ENCODE peak calls at places on chromosomes 3 and 15, in six cellular contexts. One of them, this sample, is unnamed.

GRCh38 chr3:186254676-186255665 is 107.1 kb downstream of the DGKG start:
- DNase-seq in GM12892: peak; percentile 38
- DNase-seq in stomach: no peak
- DNase-seq in K562: no peak
- DNase-seq in HCT116: no peak
- DNase-seq in heart left ventricle: no peak
- DNase-seq in this sample: no peak

GRCh38 chr3:56725175-56725574 is 42.1 kb upstream of the TASOR start:
- DNase-seq in GM12892: peak; percentile 37
- DNase-seq in stomach: no peak
- DNase-seq in K562: no peak
- DNase-seq in HCT116: no peak
- DNase-seq in heart left ventricle: no peak
- DNase-seq in this sample: no peak

GRCh38 chr3:112531358-112531781 is 30.4 kb downstream of the ATG3 start:
- DNase-seq in GM12892: no peak
- DNase-seq in stomach: no peak
- DNase-seq in K562: peak; percentile 17
- DNase-seq in HCT116: peak; percentile 6
- DNase-seq in heart left ventricle: no peak
- DNase-seq in this sample: peak; percentile 43

GRCh38 chr15:94576889-94577533 is 345.6 kb downstream of the MCTP2 start:
- DNase-seq in GM12892: no peak
- DNase-seq in stomach: peak; percentile 31
- DNase-seq in K562: peak; percentile 52
- DNase-seq in HCT116: peak; percentile 26
- DNase-seq in heart left ventricle: no peak
- DNase-seq in this sample: peak; percentile 59

GRCh38 chr3:155782390-155782953 is 23.6 kb downstream of the C3orf33 start:
- DNase-seq in GM12892: no peak
- DNase-seq in stomach: no peak
- DNase-seq in K562: no peak
- DNase-seq in HCT116: no peak
- DNase-seq in heart left ventricle: no peak
- DNase-seq in this sample: no peak

GRCh38 chr3:81289676-81290075 is 471.8 kb downstream of the GBE1 start:
- DNase-seq in GM12892: no peak
- DNase-seq in stomach: no peak
- DNase-seq in K562: no peak
- DNase-seq in HCT116: no peak
- DNase-seq in heart left ventricle: no peak
- DNase-seq in this sample: no peak

GRCh38 chr3:142224482-142225072 is 808 bp downstream of the GK5 start:
- DNase-seq in GM12892: no peak
- DNase-seq in stomach: no peak
- DNase-seq in K562: no peak
- DNase-seq in HCT116: peak; percentile 0
- DNase-seq in heart left ventricle: no peak
- DNase-seq in this sample: peak; percentile 33

GRCh38 chr3:23743141-23743784 is 62.5 kb upstream of the UBE2E1 start:
- DNase-seq in GM12892: no peak
- DNase-seq in stomach: no peak
- DNase-seq in K562: no peak
- DNase-seq in HCT116: no peak
- DNase-seq in heart left ventricle: no peak
- DNase-seq in this sample: no peak

GRCh38 chr3:58524326-58524888 is 12.6 kb downstream of the ACOX2 start:
- DNase-seq in GM12892: no peak
- DNase-seq in stomach: no peak
- DNase-seq in K562: no peak
- DNase-seq in HCT116: no peak
- DNase-seq in heart left ventricle: no peak
- DNase-seq in this sample: no peak

GRCh38 chr15:73928241-73928579 is 1.9 kb downstream of the LOXL1 start:
- DNase-seq in GM12892: no peak
- DNase-seq in stomach: no peak
- DNase-seq in K562: no peak
- DNase-seq in HCT116: no peak
- DNase-seq in heart left ventricle: no peak
- DNase-seq in this sample: no peak

DNA sequence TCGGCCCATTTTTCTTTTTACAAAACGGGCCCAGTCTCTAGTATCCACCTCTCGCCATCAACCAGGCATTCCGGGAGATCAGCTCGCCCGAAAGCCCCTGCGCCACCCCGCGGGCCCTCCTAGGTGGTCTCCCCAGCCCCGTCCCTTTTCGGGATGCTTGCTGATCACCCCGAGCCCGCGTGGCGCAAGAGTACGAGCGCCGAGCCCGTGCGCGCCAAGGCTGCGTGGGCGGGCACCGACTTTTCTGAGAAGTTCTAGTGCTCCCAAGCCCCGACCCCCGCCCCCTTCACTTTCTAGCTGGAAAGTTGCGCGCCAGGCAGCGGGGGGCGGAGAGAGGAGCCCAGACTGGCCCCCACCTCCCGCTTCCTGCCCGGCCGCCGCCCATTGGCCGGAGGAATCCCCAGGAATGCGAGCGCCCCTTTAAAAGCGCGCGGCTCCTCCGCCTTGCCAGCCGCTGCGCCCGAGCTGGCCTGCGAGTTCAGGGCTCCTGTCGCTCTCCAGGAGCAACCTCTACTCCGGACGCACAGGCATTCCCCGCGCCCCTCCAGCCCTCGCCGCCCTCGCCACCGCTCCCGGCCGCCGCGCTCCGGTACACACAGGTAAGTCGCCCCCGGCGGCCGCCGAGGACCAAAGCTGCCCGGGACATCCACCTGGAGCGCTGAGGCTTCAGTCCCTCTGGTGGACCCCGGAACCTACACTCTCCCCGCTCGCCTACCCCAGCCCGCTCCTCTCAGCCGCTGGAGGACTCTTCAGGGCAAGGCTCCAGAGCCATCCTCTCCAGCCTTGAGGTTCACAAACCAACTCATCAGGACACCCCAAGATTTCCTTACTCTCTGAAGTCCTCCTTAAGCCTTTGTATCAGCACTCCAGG is at the start of gene THBS1:
- DNase-seq in GM12892: peak; percentile 6
- DNase-seq in stomach: peak; percentile 70
- DNase-seq in K562: peak; percentile 59
- DNase-seq in HCT116: no peak
- DNase-seq in heart left ventricle: peak; percentile 89
- DNase-seq in this sample: peak; percentile 38
- TF ChIP-seq POLR2A in GM12892: no peak
- TF ChIP-seq POLR2A in stomach: peak; percentile 26
- TF ChIP-seq POLR2A in K562: no peak
- TF ChIP-seq POLR2A in HCT116: no peak
- TF ChIP-seq POLR2A in heart left ventricle: no peak
- TF ChIP-seq POLR2A in this sample: no peak

GRCh38 chr15:65087411-65087810 is 10.9 kb downstream of the KBTBD13 start:
- DNase-seq in GM12892: no peak
- DNase-seq in stomach: no peak
- DNase-seq in K562: no peak
- DNase-seq in HCT116: no peak
- DNase-seq in heart left ventricle: no peak
- DNase-seq in this sample: no peak
- TF ChIP-seq POLR2A in GM12892: no peak
- TF ChIP-seq POLR2A in stomach: no peak
- TF ChIP-seq POLR2A in K562: no peak
- TF ChIP-seq POLR2A in HCT116: no peak
- TF ChIP-seq POLR2A in heart left ventricle: no peak
- TF ChIP-seq POLR2A in this sample: no peak

GRCh38 chr3:48662753-48663488 is at the start of gene CELSR3:
- DNase-seq in GM12892: peak; percentile 59
- DNase-seq in stomach: peak; percentile 50
- DNase-seq in K562: peak; percentile 39
- DNase-seq in HCT116: peak; percentile 75
- DNase-seq in heart left ventricle: no peak
- DNase-seq in this sample: peak; percentile 91
- TF ChIP-seq POLR2A in GM12892: peak; percentile 40
- TF ChIP-seq POLR2A in stomach: no peak
- TF ChIP-seq POLR2A in K562: peak; percentile 32
- TF ChIP-seq POLR2A in HCT116: no peak
- TF ChIP-seq POLR2A in heart left ventricle: no peak
- TF ChIP-seq POLR2A in this sample: no peak

DNA sequence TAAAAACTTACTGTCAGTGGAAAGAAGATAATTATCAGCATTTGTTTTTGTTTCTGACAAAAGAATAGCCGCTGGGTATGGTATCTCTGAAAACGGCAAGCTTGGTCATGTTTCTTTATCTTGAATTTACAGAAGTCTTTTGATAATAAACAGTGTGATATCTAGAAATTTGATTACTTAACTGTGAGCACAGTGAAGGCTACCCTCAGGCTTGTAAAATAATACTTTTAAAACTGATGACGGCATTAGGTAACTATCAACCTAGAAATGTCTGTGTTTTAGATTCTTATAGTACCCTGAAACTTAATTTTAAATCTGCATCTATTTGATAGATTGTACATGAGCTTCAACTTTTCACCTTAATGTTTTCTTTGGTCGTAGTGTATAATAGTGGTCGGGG is 43.4 kb downstream of the NSUN3 start:
- DNase-seq in GM12892: no peak
- DNase-seq in stomach: no peak
- DNase-seq in K562: no peak
- DNase-seq in HCT116: no peak
- DNase-seq in heart left ventricle: no peak
- DNase-seq in this sample: peak; percentile 25
- TF ChIP-seq POLR2A in GM12892: no peak
- TF ChIP-seq POLR2A in stomach: no peak
- TF ChIP-seq POLR2A in K562: no peak
- TF ChIP-seq POLR2A in HCT116: no peak
- TF ChIP-seq POLR2A in heart left ventricle: no peak
- TF ChIP-seq POLR2A in this sample: no peak